ENCODE peak calls at places on chromosomes 4 and X, in eight cellular contexts. K, O, E, B, S, W, Q and J are unnamed samples.

GRCh38 chrX:43962636-43963035 is 10.6 kb downstream of the NDP start:
- DNase-seq in K (no peak), E (no peak), O (no peak), B (no peak), Q (no peak), W (no peak), S (no peak), J (no peak)

GRCh38 chrX:69210513-69211065 is 45.3 kb upstream of the PJA1 start:
- DNase-seq in S (no peak), B (no peak), Q (no peak), E (no peak), K (no peak), O (no peak), W (no peak), J (no peak)

GRCh38 chr4:32858971-32859370 is 2138.8 kb downstream of the PCDH7 start:
- DNase-seq in W (no peak), B (peak; percentile 66), O (no peak), E (no peak), Q (peak; percentile 71), S (peak; percentile 67), K (no peak), J (peak; percentile 51)

GRCh38 chr4:134958862-134959261 is 757.3 kb upstream of the PABPC4L start:
- DNase-seq in B (no peak), S (no peak), O (no peak), Q (no peak), E (no peak), W (no peak), K (no peak), J (no peak)

GRCh38 chr4:118823471-118823870 is 12.5 kb downstream of the SEC24D start:
- DNase-seq in B (peak; percentile 37), K (no peak), E (no peak), S (no peak), W (no peak), Q (no peak), O (no peak), J (no peak)

GRCh38 chr4:156896536-156896935 is 75.1 kb downstream of the PDGFC start:
- DNase-seq in K (no peak), S (no peak), O (no peak), Q (no peak), B (peak; percentile 30), W (no peak), E (no peak), J (no peak)

GRCh38 chr4:175456131-175456530 is 355.9 kb downstream of the GPM6A start:
- DNase-seq in Q (peak; percentile 70), E (no peak), B (peak; percentile 34), O (no peak), K (no peak), S (peak; percentile 34), W (no peak), J (no peak)

GRCh38 chr4:32002037-32002747 is 1282.0 kb downstream of the PCDH7 start:
- DNase-seq in S (no peak), K (no peak), E (peak; percentile 15), W (no peak), B (no peak), O (no peak), Q (no peak), J (no peak)

GRCh38 chr4:15479089-15479912 is 9.6 kb downstream of the CC2D2A start:
- DNase-seq in B (peak; percentile 83), Q (peak; percentile 43), S (peak; percentile 94), W (no peak), K (peak; percentile 71), O (no peak), E (peak; percentile 51), J (no peak)

GRCh38 chr4:110467400-110467799 is 8.6 kb upstream of the ENPEP start:
- DNase-seq in B (no peak), Q (no peak), O (no peak), S (no peak), W (no peak), K (no peak), E (no peak), J (no peak)